ENCODE peak calls at places on chromosomes 12 and 14, in nine cellular contexts. P is endothelial cell of umbilical vein, V is IMR-90, Q is stomach, X is H1, C is ovary, M is uterus, S is heart left ventricle, G is esophagus squamous epithelium. W is an unnamed sample. For H3K36me3, the result is how much of the 10 kb centered on the place peaks cover.

GRCh38 chr14:93748208-93749080 is 39.8 kb downstream of the PRIMA1 start:
- DNase-seq in C (no peak), M (no peak), G (no peak), S (peak), P (no peak), V (no peak), Q (peak), X (no peak), W (no peak)

GRCh38 chr12:133058203-133059125 is 21.2 kb downstream of the ZNF84 start:
- DNase-seq in Q (no peak), G (no peak), P (peak), S (no peak), M (no peak), C (no peak), V (peak), X (no peak), W (no peak)

GRCh38 chr12:51592034-51592705 is 1.1 kb downstream of the SCN8A start:
- DNase-seq in C (no peak), G (no peak), V (peak), P (no peak), M (no peak), Q (no peak), S (no peak), X (peak), W (peak)

GRCh38 chr12:42325326-42325775 is 543 bp downstream of the ZCRB1 start:
- DNase-seq in C (no peak), Q (no peak), X (no peak), S (no peak), G (no peak), P (no peak), M (no peak), V (peak), W (no peak)

GRCh38 chr12:56884421-56884820 is 49.8 kb downstream of the SDR9C7 start:
- DNase-seq in C (no peak), V (no peak), P (no peak), Q (no peak), M (no peak), S (no peak), G (no peak), X (no peak), W (no peak)

GRCh38 chr12:48687595-48687994 is 5.6 kb upstream of the KANSL2 start:
- DNase-seq in C (no peak), P (no peak), X (no peak), G (no peak), Q (no peak), M (no peak), V (no peak), S (no peak), W (no peak)

GRCh38 chr12:45350861-45351260 is 135.0 kb downstream of the ANO6 start:
- DNase-seq in V (no peak), C (no peak), M (no peak), P (no peak), S (no peak), Q (no peak), G (no peak), X (no peak), W (no peak)

GRCh38 chr12:70550180-70550577 is 87.0 kb downstream of the PTPRB start:
- DNase-seq in P (no peak), Q (no peak), C (no peak), M (no peak), V (no peak), X (no peak), S (no peak), G (no peak), W (no peak)

GRCh38 chr12:103571286-103571685 is 15.8 kb upstream of the STAB2 start:
- DNase-seq in S (no peak), X (peak), V (no peak), Q (peak), P (peak), C (no peak), G (no peak), M (no peak), W (no peak)

GRCh38 chr12:31369712-31370521 is 44.0 kb upstream of the SINHCAF start:
- DNase-seq in Q (peak), S (peak), C (peak), P (peak), V (peak), G (no peak), X (no peak), M (peak), W (peak)

GRCh38 chr12:11697670-11698387 is 48.4 kb downstream of the ETV6 start:
- DNase-seq in G (no peak), M (no peak), P (peak), C (no peak), V (peak), Q (no peak), S (no peak), X (no peak), W (peak)

GRCh38 chr12:66187822-66188221 is 1.2 kb upstream of the IRAK3 start:
- DNase-seq in Q (no peak), G (no peak), V (no peak), S (no peak), M (no peak), X (no peak), C (no peak), P (no peak), W (no peak)

GRCh38 chr12:52506858-52507715 is 13.1 kb downstream of the KRT5 start:
- DNase-seq in V (peak), Q (no peak), P (peak), C (no peak), M (no peak), S (no peak), X (no peak), G (no peak), W (no peak)

GRCh38 chr12:39986674-39987073 is 119.2 kb downstream of the SLC2A13 start:
- DNase-seq in P (no peak), Q (no peak), C (no peak), S (no peak), V (no peak), G (no peak), M (no peak), X (no peak), W (no peak)

GRCh38 chr12:41485203-41485602 is 297.1 kb downstream of the PDZRN4 start:
- DNase-seq in S (no peak), C (no peak), P (peak), V (no peak), Q (no peak), M (no peak), G (no peak), X (no peak), W (no peak)

GRCh38 chr14:95250126-95250824 is 69.4 kb downstream of the CLMN start:
- DNase-seq in Q (peak), X (no peak), P (no peak), S (no peak), G (no peak), C (no peak), M (no peak), V (no peak), W (no peak)

GRCh38 chr12:79555006-79555925 is 135.5 kb downstream of the PAWR start:
- DNase-seq in V (peak), P (peak), X (no peak), C (no peak), G (no peak), Q (no peak), M (no peak), S (no peak), W (no peak)

GRCh38 chr12:45981075-45981837 is 9.1 kb downstream of the SCAF11 start:
- DNase-seq in Q (no peak), M (no peak), V (no peak), S (no peak), C (no peak), X (no peak), P (peak), G (no peak), W (no peak)

GRCh38 chr12:56332512-56333196 is 1.1 kb downstream of the PAN2 start:
- DNase-seq in S (no peak), P (no peak), Q (no peak), M (no peak), X (no peak), C (no peak), V (no peak), G (no peak), W (no peak)

GRCh38 chr12:92992041-92992440 is 62.9 kb upstream of the EEA1 start:
- DNase-seq in P (no peak), G (no peak), M (no peak), S (no peak), X (no peak), Q (no peak), C (no peak), V (peak), W (no peak)

GRCh38 chr12:51693569-51693968 is 102.5 kb downstream of the SCN8A start:
- DNase-seq in G (no peak), V (no peak), P (no peak), S (no peak), X (no peak), M (no peak), C (no peak), Q (no peak), W (no peak)

GRCh38 chr12:19404232-19404880 is 34.9 kb upstream of the AEBP2 start:
- DNase-seq in G (no peak), P (no peak), V (no peak), Q (no peak), C (no peak), X (no peak), S (no peak), M (no peak), W (no peak)

GRCh38 chr12:121800694-121801600 is 2.9 kb upstream of the SETD1B start:
- DNase-seq in G (no peak), P (peak), M (peak), Q (peak), C (peak), S (peak), V (peak), X (no peak), W (peak)

GRCh38 chr12:130787041-130787440 is 52.0 kb downstream of the STX2 start:
- DNase-seq in G (no peak), V (no peak), C (no peak), Q (no peak), P (no peak), M (no peak), S (no peak), X (no peak), W (no peak)

DNA sequence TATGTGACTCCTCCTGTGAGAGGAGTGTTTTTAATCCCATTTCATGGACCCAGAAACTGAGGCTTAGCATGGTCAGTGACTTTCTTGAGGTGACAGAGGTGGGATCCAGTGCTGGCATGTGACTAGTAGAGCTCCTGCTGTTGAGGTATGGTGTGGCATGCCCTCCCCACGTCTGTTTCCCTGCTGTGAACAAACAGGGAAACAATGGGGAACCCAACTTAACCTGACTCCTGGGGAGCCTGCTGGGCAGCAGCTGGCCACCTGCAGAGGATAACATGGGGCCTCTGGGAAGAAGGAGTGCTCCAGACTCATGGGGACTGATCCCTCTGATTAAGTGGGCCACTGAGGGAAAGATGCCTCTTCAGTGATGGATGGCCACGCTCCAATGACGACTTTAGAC is 114.0 kb downstream of the BEGAIN start:
- DNase-seq in V (no peak), G (no peak), X (no peak), Q (no peak), M (no peak), S (no peak), C (no peak), P (no peak), W (no peak)
- TF ChIP-seq POLR2A in V (no peak), G (no peak), X (no peak), Q (no peak), M (no peak), S (no peak), C (no peak), P (no peak), W (no peak)

DNA sequence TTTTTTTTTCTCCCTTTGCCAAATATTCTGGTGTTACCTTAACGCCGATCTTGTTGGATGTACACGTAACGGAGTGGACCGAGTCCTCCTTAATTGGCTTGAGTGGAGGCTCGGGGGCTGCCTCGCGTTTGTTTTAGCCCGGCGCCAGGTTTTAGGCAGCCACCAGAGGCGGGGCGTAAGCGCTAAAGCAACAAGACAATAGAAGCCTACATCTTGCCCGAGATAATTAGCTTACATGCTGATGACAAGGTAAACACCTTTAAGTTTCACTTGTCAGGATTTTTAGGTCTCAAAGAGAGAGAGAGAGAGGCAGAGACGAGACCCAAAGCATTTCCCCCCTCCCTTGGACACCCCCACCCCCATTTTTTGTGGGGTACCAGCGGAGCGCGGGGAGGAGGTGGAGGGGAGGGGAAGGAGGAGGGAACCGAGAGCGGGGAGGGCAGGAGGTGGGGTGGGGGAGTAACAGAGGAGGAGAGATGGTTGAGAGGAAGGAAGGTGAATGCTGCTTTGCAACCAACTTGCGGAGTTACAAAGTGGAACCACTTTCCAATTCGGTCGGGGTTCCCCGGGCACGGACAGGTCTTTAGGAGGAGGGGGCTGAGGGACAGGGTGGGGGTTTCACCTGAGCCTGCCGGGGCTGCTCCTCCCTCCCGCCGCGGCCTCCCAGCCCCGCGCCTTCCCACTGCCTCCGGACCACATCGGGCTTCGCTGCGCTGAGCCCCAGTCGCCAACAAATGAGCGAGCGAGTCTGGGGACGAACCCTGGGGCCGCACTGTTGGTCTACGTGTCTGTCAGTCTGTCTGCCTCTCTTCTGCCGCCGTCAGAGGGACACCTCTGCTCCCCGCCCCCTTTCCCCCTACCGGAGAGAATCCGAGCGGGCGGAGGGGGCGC is at the start of gene NKX2-1:
- DNase-seq in X (peak), C (no peak), M (no peak), G (no peak), Q (no peak), P (no peak), V (no peak), S (no peak), W (no peak)
- H3K4me3 ChIP-seq in X (peak), C (no peak), M (no peak), G (peak), Q (peak), P (no peak), V (no peak), S (peak), W (peak)

GRCh38 chr14:67749341-67750110 is 47.8 kb downstream of the RDH12 start:
- DNase-seq in S (no peak), M (no peak), C (no peak), V (peak), G (no peak), X (no peak), P (no peak), Q (no peak), W (no peak)
- H3K36me3 ChIP-seq in S (half or more), M (under half), C (under half), V (under half), G (under half), X (half or more), P (under half), Q (half or more), W (half or more)

DNA sequence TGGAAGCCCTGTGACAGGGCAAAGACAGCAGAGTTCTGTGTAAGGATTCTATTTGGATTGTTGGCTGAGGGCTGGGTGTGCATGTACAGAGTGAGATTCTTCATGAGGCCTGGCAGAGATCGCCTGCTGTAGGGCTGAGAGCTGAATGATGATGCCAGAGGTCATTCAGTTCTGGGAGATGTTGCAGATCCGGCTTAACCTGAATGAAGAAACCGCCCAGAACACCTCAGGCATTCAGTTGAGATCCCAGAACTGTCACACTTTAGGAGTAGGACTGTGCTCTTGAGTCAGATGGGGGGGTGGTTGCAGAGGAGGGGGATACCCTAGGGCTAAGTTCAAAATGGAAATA is 5.8 kb upstream of the EVL start:
- DNase-seq in C (no peak), G (no peak), M (no peak), V (no peak), P (no peak), Q (no peak), X (no peak), S (no peak), W (no peak)
- TF ChIP-seq POLR2A in C (no peak), G (no peak), M (no peak), V (no peak), P (no peak), Q (no peak), X (no peak), S (no peak), W (no peak)

DNA sequence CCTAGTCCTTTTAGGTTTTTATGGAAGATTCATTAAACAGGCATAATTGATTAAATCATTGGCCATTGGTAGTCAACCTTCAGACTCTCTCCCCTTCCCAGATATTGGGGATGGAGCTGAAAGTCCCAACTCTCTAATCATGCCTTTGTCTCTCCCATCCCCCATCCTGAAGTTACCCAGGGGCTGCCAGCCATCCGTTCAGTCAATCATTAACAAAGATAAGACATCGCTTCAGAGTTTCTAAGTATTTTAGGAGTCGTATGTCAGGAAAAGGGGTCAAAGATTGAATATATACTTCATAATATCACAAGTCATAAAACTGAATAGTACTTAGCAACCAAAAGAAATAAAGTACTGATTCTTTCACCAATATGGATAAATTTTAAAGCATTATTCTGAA is 414.6 kb downstream of the DAD1 start:
- DNase-seq in P (no peak), V (no peak), G (no peak), X (no peak), M (no peak), Q (no peak), S (no peak), C (no peak), W (no peak)
- H3K4me3 ChIP-seq in P (no peak), V (no peak), G (no peak), X (no peak), M (no peak), Q (no peak), S (no peak), C (no peak), W (no peak)